ENCODE peak calls at places on chromosome X, in eight cellular contexts. Z is SK-N-SH, B is MM.1S, E is HCT116, M is GM23248, P is neural progenitor cell, I is PC-3, R is OCI-LY7. W is an unnamed sample.

GRCh38 chrX:100447563-100448397 is 37.7 kb upstream of the PCDH19 start:
- DNase-seq in Z (peak; percentile 61), B (peak; percentile 39), E (peak; percentile 31), M (peak; percentile 36), P (peak; percentile 63), I (peak; percentile 56), R (peak; percentile 20), W (peak; percentile 50)

GRCh38 chrX:49878128-49878833 is 1.0 kb upstream of the USP27X start:
- DNase-seq in Z (peak; percentile 45), B (no peak), E (no peak), M (no peak), P (peak; percentile 32), I (no peak), R (no peak), W (no peak)

GRCh38 chrX:153474718-153475117 is 4.3 kb upstream of the HAUS7 start:
- DNase-seq in Z (no peak), B (no peak), E (no peak), M (peak; percentile 83), P (peak; percentile 68), I (peak; percentile 36), R (no peak), W (peak; percentile 80)

GRCh38 chrX:57227691-57228090 is 58.8 kb upstream of the FAAH2 start:
- DNase-seq in Z (no peak), B (no peak), E (no peak), M (no peak), P (no peak), I (peak; percentile 66), R (no peak), W (peak; percentile 12)

GRCh38 chrX:12080265-12080664 is 58.0 kb upstream of the FRMPD4 start:
- DNase-seq in Z (peak; percentile 18), B (peak; percentile 25), E (no peak), M (peak; percentile 25), P (peak; percentile 52), I (peak; percentile 71), R (peak; percentile 9), W (peak; percentile 40)

GRCh38 chrX:130523460-130524394 is 121.9 kb downstream of the RBMX2 start:
- DNase-seq in Z (peak; percentile 80), B (no peak), E (no peak), M (no peak), P (peak; percentile 8), I (peak; percentile 16), R (no peak), W (no peak)

GRCh38 chrX:99242001-99242400 is 1168.1 kb downstream of the PCDH19 start:
- DNase-seq in Z (no peak), B (no peak), E (no peak), M (no peak), P (peak; percentile 3), I (no peak), R (no peak), W (no peak)

GRCh38 chrX:135324463-135324862 is 15.2 kb downstream of the ETDC start:
- DNase-seq in Z (no peak), B (no peak), E (no peak), M (no peak), P (no peak), I (peak; percentile 44), R (no peak), W (no peak)

GRCh38 chrX:113400193-113400704 is 559.6 kb upstream of the AMOT start:
- DNase-seq in Z (no peak), B (no peak), E (peak; percentile 33), M (peak; percentile 24), P (peak; percentile 25), I (peak; percentile 6), R (no peak), W (peak; percentile 26)

GRCh38 chrX:45758319-45758718 is 557.6 kb upstream of the DIPK2B start:
- DNase-seq in Z (no peak), B (peak; percentile 71), E (no peak), M (peak; percentile 84), P (no peak), I (peak; percentile 83), R (no peak), W (no peak)

GRCh38 chrX:2710041-2710471 is 19.0 kb downstream of the CD99 start:
- DNase-seq in Z (no peak), B (no peak), E (peak; percentile 51), M (peak; percentile 95), P (no peak), I (peak; percentile 76), R (no peak), W (peak; percentile 71)

GRCh38 chrX:101388604-101389003 is 2.2 kb upstream of the RPL36A start:
- DNase-seq in Z (no peak), B (no peak), E (no peak), M (no peak), P (no peak), I (no peak), R (no peak), W (no peak)

GRCh38 chrX:153925739-153926593 is at the start of gene ARHGAP4:
- DNase-seq in Z (no peak), B (peak; percentile 58), E (peak; percentile 37), M (no peak), P (peak; percentile 28), I (no peak), R (peak; percentile 62), W (no peak)

GRCh38 chrX:70434914-70435586 is 9.6 kb upstream of the DLG3 start:
- DNase-seq in Z (no peak), B (peak; percentile 75), E (no peak), M (peak; percentile 30), P (peak; percentile 10), I (no peak), R (no peak), W (no peak)

GRCh38 chrX:78375894-78376293 is 48.5 kb upstream of the CYSLTR1 start:
- DNase-seq in Z (no peak), B (peak; percentile 65), E (no peak), M (peak; percentile 0), P (no peak), I (peak; percentile 92), R (no peak), W (peak; percentile 9)

GRCh38 chrX:92232182-92232581 is 453.0 kb downstream of the PCDH11X start:
- DNase-seq in Z (peak; percentile 16), B (peak; percentile 9), E (no peak), M (peak; percentile 13), P (peak; percentile 30), I (peak; percentile 36), R (no peak), W (peak; percentile 44)

GRCh38 chrX:31397119-31397518 is 325.3 kb upstream of the FTHL17 start:
- DNase-seq in Z (no peak), B (no peak), E (no peak), M (peak; percentile 65), P (no peak), I (no peak), R (no peak), W (no peak)

GRCh38 chrX:155767101-155767878 is 113.9 kb upstream of the VAMP7 start:
- DNase-seq in Z (peak; percentile 25), B (peak; percentile 36), E (peak; percentile 71), M (peak; percentile 68), P (peak; percentile 76), I (peak; percentile 51), R (no peak), W (peak; percentile 79)

GRCh38 chrX:68647156-68647957 is at the start of gene STARD8:
- DNase-seq in Z (peak; percentile 75), B (no peak), E (peak; percentile 32), M (peak; percentile 72), P (peak; percentile 66), I (peak; percentile 60), R (no peak), W (peak; percentile 41)

GRCh38 chrX:66045894-66046293 is 6.0 kb upstream of the VSIG4 start:
- DNase-seq in Z (no peak), B (no peak), E (no peak), M (peak; percentile 18), P (no peak), I (no peak), R (no peak), W (no peak)
- H3K4me2 ChIP-seq in Z (no peak overlapping the region), B (no peak overlapping the region), E (no peak overlapping the region), M (no peak overlapping the region), P (no peak overlapping the region), I (no peak overlapping the region), R (peak overlapping the region; percentile 55), W (no peak overlapping the region)

DNA sequence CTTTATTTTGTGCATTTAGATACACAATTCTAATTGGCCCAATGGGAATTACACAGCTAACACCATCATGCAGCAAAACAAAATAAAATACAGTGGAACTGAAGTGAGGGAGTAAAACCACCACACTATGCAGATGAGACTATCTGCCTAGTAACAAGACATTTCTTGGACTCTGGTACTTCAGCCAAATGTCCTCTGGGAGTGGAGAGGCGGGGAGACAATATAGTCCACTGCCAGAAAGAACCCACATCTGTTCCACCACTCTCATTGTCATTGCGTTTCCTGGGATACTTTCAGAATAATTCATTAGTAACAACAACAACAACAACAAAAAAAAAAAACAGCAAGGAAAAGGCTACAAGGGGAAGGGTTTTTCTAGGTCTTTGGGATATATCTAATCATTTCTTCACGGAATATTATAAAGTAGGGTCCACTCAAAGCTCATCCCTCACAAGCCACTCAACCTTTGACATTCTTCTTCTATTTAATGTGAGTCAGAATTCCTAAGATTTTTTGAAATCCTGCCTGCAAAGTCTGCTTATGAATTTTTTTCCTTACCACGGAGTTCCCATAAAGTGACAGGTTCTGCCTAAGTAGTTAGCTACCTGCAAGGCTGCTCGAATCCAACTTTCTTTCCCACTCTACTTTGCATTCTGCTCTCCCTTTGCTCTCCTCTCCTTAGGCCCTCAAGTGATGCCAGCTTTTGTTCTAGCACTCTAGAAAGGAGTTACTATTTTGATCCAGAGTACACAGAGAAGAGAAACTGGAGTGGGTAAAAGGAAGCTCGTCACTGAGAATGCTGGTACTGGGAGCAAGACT is 254.6 kb downstream of the CHIC1 start:
- DNase-seq in Z (no peak), B (no peak), E (no peak), M (peak; percentile 20), P (no peak), I (peak; percentile 24), R (no peak), W (no peak)
- H3K4me1 ChIP-seq in Z (no peaks in the 10 kb centered on the region), B (no peaks in the 10 kb centered on the region), E (no peaks in the 10 kb centered on the region), M (no peaks in the 10 kb centered on the region), P (no peaks in the 10 kb centered on the region), I (no peaks in the 10 kb centered on the region), R (no peaks in the 10 kb centered on the region), W (no peaks in the 10 kb centered on the region)

GRCh38 chrX:133415276-133416105 is at the start of gene GPC4:
- DNase-seq in Z (peak; percentile 76), B (peak; percentile 48), E (peak; percentile 57), M (peak; percentile 57), P (peak; percentile 74), I (peak; percentile 76), R (no peak), W (peak; percentile 67)
- TF ChIP-seq EZH2phosphoT487 in Z (no peak), B (no peak), E (no peak), M (no peak), P (no peak), I (no peak), R (no peak), W (no peak)

GRCh38 chrX:20388594-20388993 is 121.9 kb upstream of the RPS6KA3 start:
- DNase-seq in Z (no peak), B (no peak), E (no peak), M (no peak), P (no peak), I (no peak), R (no peak), W (no peak)

GRCh38 chrX:20383487-20383886 is 116.8 kb upstream of the RPS6KA3 start:
- DNase-seq in Z (no peak), B (no peak), E (no peak), M (no peak), P (no peak), I (no peak), R (no peak), W (no peak)

GRCh38 chrX:20382082-20382481 is 115.4 kb upstream of the RPS6KA3 start:
- DNase-seq in Z (no peak), B (no peak), E (no peak), M (no peak), P (no peak), I (no peak), R (no peak), W (no peak)

GRCh38 chrX:20378291-20378920 is 111.7 kb upstream of the RPS6KA3 start:
- DNase-seq in Z (no peak), B (no peak), E (no peak), M (peak; percentile 64), P (no peak), I (peak; percentile 92), R (peak; percentile 0), W (peak; percentile 53)

GRCh38 chrX:20382518-20383291 is 116.0 kb upstream of the RPS6KA3 start:
- DNase-seq in Z (peak; percentile 10), B (no peak), E (no peak), M (peak; percentile 41), P (no peak), I (peak; percentile 60), R (no peak), W (peak; percentile 27)
- H3K4me2 ChIP-seq in Z (no peak overlapping the region), B (no peak overlapping the region), E (no peak overlapping the region), M (no peak overlapping the region), P (no peak overlapping the region), I (peak overlapping the region; percentile 35), R (no peak overlapping the region), W (peak overlapping the region; percentile 34)

W was measured in hepatocyte.